ENCODE peak calls at places on chromosomes 7 and 10, in seven cellular contexts. Q, J, F, K, O, W and B are unnamed samples.

GRCh38 chr10:62043493-62043938 is 142.0 kb downstream of the ARID5B start:
- DNase-seq in F (no peak), Q (no peak), O (no peak), K (peak), J (peak), W (no peak), B (no peak)

GRCh38 chr10:71213127-71213616 is 802 bp downstream of the UNC5B start:
- DNase-seq in K (peak), W (no peak), J (peak), F (peak), Q (no peak), O (peak), B (peak)

GRCh38 chr7:95046494-95047240 is 139.3 kb downstream of the PPP1R9A start:
- DNase-seq in Q (no peak), K (no peak), J (no peak), F (no peak), O (no peak), W (no peak), B (no peak)

GRCh38 chr7:142569851-142570250 is 179.4 kb upstream of the PRSS1 start:
- DNase-seq in O (no peak), W (no peak), J (no peak), F (no peak), Q (no peak), K (no peak), B (peak)

GRCh38 chr7:38232475-38233366 is 40.7 kb downstream of the TARP start:
- DNase-seq in O (no peak), K (no peak), F (no peak), Q (no peak), W (peak), J (no peak), B (peak)

GRCh38 chr7:136023134-136023869 is 46.1 kb upstream of the MTPN start:
- DNase-seq in J (no peak), K (no peak), O (no peak), F (peak), W (no peak), Q (no peak), B (no peak)

GRCh38 chr7:65820287-65820950 is 52.5 kb upstream of the VKORC1L1 start:
- DNase-seq in O (peak), J (no peak), W (no peak), F (no peak), Q (no peak), K (peak), B (no peak)

GRCh38 chr10:16995867-16996529 is 133.6 kb downstream of the CUBN start:
- DNase-seq in K (peak), Q (no peak), F (no peak), J (peak), W (no peak), O (no peak), B (peak)

GRCh38 chr7:45031829-45032228 is 31.8 kb downstream of the CCM2 start:
- DNase-seq in W (no peak), F (no peak), J (no peak), O (no peak), K (no peak), Q (no peak), B (no peak)

GRCh38 chr7:129391546-129392211 is 42.6 kb upstream of the STRIP2 start:
- DNase-seq in K (no peak), W (no peak), O (no peak), F (no peak), J (no peak), Q (no peak), B (no peak)

GRCh38 chr10:33815776-33816175 is 481.3 kb upstream of the NRP1 start:
- DNase-seq in J (no peak), O (no peak), F (no peak), K (no peak), W (no peak), Q (no peak), B (no peak)

GRCh38 chr7:103387267-103387666 is 39.8 kb downstream of the PSMC2 start:
- DNase-seq in K (no peak), O (no peak), W (no peak), J (no peak), Q (no peak), F (no peak), B (no peak)

GRCh38 chr10:132047575-132048293 is 18.0 kb upstream of the JAKMIP3 start:
- DNase-seq in O (no peak), Q (no peak), F (no peak), J (no peak), W (no peak), K (no peak), B (no peak)